ENCODE peak calls at places on chromosomes 13 and 19, in ten cellular contexts. E is activated CD8-positive, alpha-beta T cell treated with anti-CD3 and anti-CD28 coated beads, Interleukin-2, amount 10 ng/mL, durations not matched to agents 7 days and 5 days; P is posterior cingulate gyrus; I is DMS79; T is fibroblast of pulmonary artery; B is activated CD4-positive, alpha-beta T cell treated with anti-CD3 and anti-CD28 coated beads, Interleukin-2, amount 10 ng/mL, durations not matched to agents 7 days and 5 days; Q is IMR-90; L is GM10248; S is NCI-H1694; M is stomach. G is an unnamed sample.

GRCh38 chr19:34556500-34556899 is 74.9 kb downstream of the WTIP start:
- DNase-seq in E (peak), P (no peak), I (no peak), T (peak), B (peak), Q (no peak), L (no peak), S (no peak), M (no peak), G (no peak)

GRCh38 chr13:78193853-78194252 is 275.2 kb upstream of the EDNRB start:
- DNase-seq in E (no peak), P (no peak), I (no peak), T (no peak), B (no peak), Q (no peak), L (no peak), S (no peak), M (no peak), G (no peak)

GRCh38 chr13:69168436-69168835 is 939.2 kb upstream of the ATXN8OS start:
- DNase-seq in E (no peak), P (no peak), I (no peak), T (no peak), B (no peak), Q (no peak), L (no peak), S (no peak), M (no peak), G (no peak)

GRCh38 chr19:23283925-23284324 is 33.7 kb upstream of the ZNF724 start:
- DNase-seq in E (peak), P (no peak), I (no peak), T (peak), B (peak), Q (peak), L (no peak), S (peak), M (peak), G (peak)

GRCh38 chr13:102317593-102317992 is 84.3 kb downstream of the FGF14 start:
- DNase-seq in E (no peak), P (no peak), I (no peak), T (peak), B (no peak), Q (peak), L (no peak), S (no peak), M (peak), G (peak)

GRCh38 chr13:40800559-40800958 is 11.1 kb downstream of the SLC25A15 start:
- DNase-seq in E (no peak), P (no peak), I (no peak), T (no peak), B (no peak), Q (no peak), L (no peak), S (no peak), M (no peak), G (no peak)

GRCh38 chr13:23087884-23088283 is 92.9 kb upstream of the SGCG start:
- DNase-seq in E (peak), P (no peak), I (no peak), T (peak), B (peak), Q (peak), L (peak), S (peak), M (no peak), G (no peak)

GRCh38 chr19:56332695-56333094 is 18.1 kb upstream of the ZSCAN5A start:
- DNase-seq in E (no peak), P (no peak), I (no peak), T (no peak), B (no peak), Q (no peak), L (no peak), S (no peak), M (no peak), G (no peak)

GRCh38 chr19:14786421-14786851 is 8.1 kb upstream of the ADGRE2 start:
- DNase-seq in E (peak), P (no peak), I (no peak), T (peak), B (no peak), Q (no peak), L (peak), S (no peak), M (no peak), G (no peak)

GRCh38 chr19:45528744-45529453 is 21.6 kb downstream of the VASP start:
- DNase-seq in E (no peak), P (peak), I (peak), T (no peak), B (no peak), Q (no peak), L (no peak), S (no peak), M (peak), G (peak)

GRCh38 chr13:33228645-33229445 is 56.7 kb downstream of the STARD13 start:
- DNase-seq in E (peak), P (no peak), I (no peak), T (peak), B (peak), Q (peak), L (peak), S (peak), M (no peak), G (no peak)

GRCh38 chr13:43388282-43389034 is 365.1 kb downstream of the DNAJC15 start:
- DNase-seq in E (no peak), P (no peak), I (peak), T (no peak), B (no peak), Q (no peak), L (no peak), S (no peak), M (peak), G (no peak)

GRCh38 chr19:35081201-35081600 is 34.4 kb upstream of the FXYD3 start:
- DNase-seq in E (no peak), P (no peak), I (no peak), T (no peak), B (no peak), Q (no peak), L (no peak), S (no peak), M (no peak), G (no peak)

GRCh38 chr13:67147257-67148218 is 82.6 kb downstream of the PCDH9 start:
- DNase-seq in E (no peak), P (no peak), I (no peak), T (peak), B (no peak), Q (peak), L (no peak), S (peak), M (no peak), G (no peak)

GRCh38 chr13:60852886-60853285 is 455.9 kb downstream of the TDRD3 start:
- DNase-seq in E (no peak), P (no peak), I (no peak), T (no peak), B (no peak), Q (no peak), L (no peak), S (no peak), M (no peak), G (no peak)

GRCh38 chr19:679418-680286 is 3.5 kb downstream of the FSTL3 start:
- DNase-seq in E (peak), P (peak), I (no peak), T (peak), B (peak), Q (peak), L (no peak), S (no peak), M (peak), G (peak)

GRCh38 chr19:45613926-45614725 is 12.1 kb upstream of the GPR4 start:
- DNase-seq in E (peak), P (no peak), I (no peak), T (peak), B (peak), Q (peak), L (peak), S (no peak), M (peak), G (no peak)

GRCh38 chr19:1027020-1027952 is 878 bp downstream of the CNN2 start:
- DNase-seq in E (peak), P (no peak), I (no peak), T (peak), B (peak), Q (no peak), L (no peak), S (no peak), M (no peak), G (peak)

GRCh38 chr19:19432732-19433131 is 27.3 kb downstream of the GATAD2A start:
- DNase-seq in E (no peak), P (no peak), I (no peak), T (no peak), B (no peak), Q (no peak), L (no peak), S (no peak), M (no peak), G (no peak)

GRCh38 chr13:46604226-46604968 is 51.4 kb downstream of the LRCH1 start:
- DNase-seq in E (no peak), P (no peak), I (no peak), T (no peak), B (no peak), Q (no peak), L (no peak), S (no peak), M (no peak), G (no peak)

GRCh38 chr13:52141299-52141698 is 12.4 kb upstream of the NEK5 start:
- DNase-seq in E (no peak), P (no peak), I (no peak), T (no peak), B (no peak), Q (no peak), L (no peak), S (no peak), M (no peak), G (no peak)

GRCh38 chr13:97211986-97212385 is 10.1 kb upstream of the MBNL2 start:
- DNase-seq in E (no peak), P (no peak), I (no peak), T (no peak), B (no peak), Q (no peak), L (no peak), S (no peak), M (no peak), G (no peak)

GRCh38 chr13:75960538-75960994 is 324.4 kb downstream of the LMO7 start:
- DNase-seq in E (no peak), P (no peak), I (no peak), T (no peak), B (no peak), Q (no peak), L (peak), S (no peak), M (no peak), G (no peak)

GRCh38 chr13:100724568-100724967 is 50.0 kb upstream of the TMTC4 start:
- DNase-seq in E (no peak), P (no peak), I (no peak), T (no peak), B (no peak), Q (no peak), L (no peak), S (no peak), M (no peak), G (no peak)

GRCh38 chr19:19157808-19158207 is 12.3 kb downstream of the MEF2B start:
- DNase-seq in E (no peak), P (no peak), I (no peak), T (no peak), B (no peak), Q (no peak), L (no peak), S (no peak), M (no peak), G (no peak)

G was measured in lung.